ENCODE peak calls at places on chromosomes 2 and 18, in ten cellular contexts. Q is endodermal cell, B is HFF-Myc, N is glutamatergic neuron, L is esophagus squamous epithelium, P is GM06990, I is HCT116, C is progenitor cell of endocrine pancreas, F is thoracic aorta, E is upper lobe of left lung. U is an unnamed sample.

GRCh38 chr2:144370937-144371584 is 148.9 kb downstream of the ZEB2 start:
- DNase-seq in Q (no peak), B (no peak), N (no peak), L (no peak), P (no peak), I (no peak), C (no peak), F (no peak), E (no peak), U (no peak)

GRCh38 chr18:49238433-49239042 is 221.9 kb downstream of the DYM start:
- DNase-seq in Q (peak; percentile 60), B (no peak), N (peak; percentile 27), L (no peak), P (no peak), I (peak; percentile 13), C (no peak), F (no peak), E (no peak), U (no peak)

GRCh38 chr2:165833156-165833555 is 39.1 kb upstream of the GALNT3 start:
- DNase-seq in Q (no peak), B (no peak), N (no peak), L (no peak), P (no peak), I (no peak), C (no peak), F (no peak), E (no peak), U (no peak)

GRCh38 chr18:34648269-34648668 is 61.8 kb upstream of the DTNA start:
- DNase-seq in Q (no peak), B (no peak), N (no peak), L (no peak), P (no peak), I (no peak), C (no peak), F (no peak), E (no peak), U (no peak)

GRCh38 chr2:10444463-10444862 is 3.7 kb downstream of the ODC1 start:
- DNase-seq in Q (no peak), B (no peak), N (no peak), L (no peak), P (no peak), I (no peak), C (no peak), F (no peak), E (no peak), U (no peak)

GRCh38 chr2:222747526-222748160 is 76.2 kb downstream of the MOGAT1 start:
- DNase-seq in Q (no peak), B (no peak), N (no peak), L (no peak), P (peak; percentile 36), I (no peak), C (no peak), F (no peak), E (no peak), U (no peak)

GRCh38 chr2:55425449-55425848 is 5.8 kb upstream of the CCDC88A start:
- DNase-seq in Q (no peak), B (no peak), N (no peak), L (no peak), P (no peak), I (no peak), C (no peak), F (no peak), E (peak; percentile 34), U (no peak)

GRCh38 chr18:54357082-54357659 is 487 bp downstream of the STARD6 start:
- DNase-seq in Q (no peak), B (peak; percentile 2), N (no peak), L (no peak), P (no peak), I (no peak), C (no peak), F (no peak), E (no peak), U (no peak)

GRCh38 chr18:37617623-37618022 is 52.0 kb upstream of the CELF4 start:
- DNase-seq in Q (peak; percentile 60), B (no peak), N (no peak), L (no peak), P (no peak), I (no peak), C (no peak), F (no peak), E (no peak), U (no peak)

GRCh38 chr2:14424478-14425390 is 207.8 kb upstream of the LRATD1 start:
- DNase-seq in Q (no peak), B (no peak), N (no peak), L (no peak), P (no peak), I (no peak), C (no peak), F (no peak), E (no peak), U (no peak)
- TF ChIP-seq CTCF in Q (no peak), B (no peak), N (no peak), L (no peak), P (no peak), I (no peak), C (no peak), F (no peak), E (no peak), U (no peak)

DNA sequence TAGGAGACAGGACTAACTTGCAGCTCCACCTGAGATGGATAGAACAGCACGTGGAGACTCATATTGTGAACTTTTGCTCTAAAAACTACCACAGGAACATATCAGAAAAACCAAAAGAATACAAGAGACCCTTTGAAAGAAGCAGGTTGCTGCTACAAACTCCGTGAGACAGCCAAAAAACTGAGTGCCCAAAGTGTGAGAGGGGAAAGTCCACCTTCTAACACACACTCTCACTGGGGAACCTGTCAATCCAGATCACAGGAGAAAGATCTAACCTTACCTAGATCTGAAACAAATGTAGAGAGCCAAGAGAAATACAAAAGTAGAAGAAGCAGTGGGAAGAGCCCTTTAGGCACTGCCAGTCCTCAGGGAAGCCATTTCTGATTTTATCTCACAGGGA is 46.3 kb upstream of the SPOPL start:
- DNase-seq in Q (no peak), B (no peak), N (no peak), L (no peak), P (no peak), I (no peak), C (no peak), F (no peak), E (no peak), U (no peak)
- TF ChIP-seq CTCF in Q (no peak), B (no peak), N (no peak), L (no peak), P (no peak), I (no peak), C (no peak), F (no peak), E (no peak), U (no peak)

DNA sequence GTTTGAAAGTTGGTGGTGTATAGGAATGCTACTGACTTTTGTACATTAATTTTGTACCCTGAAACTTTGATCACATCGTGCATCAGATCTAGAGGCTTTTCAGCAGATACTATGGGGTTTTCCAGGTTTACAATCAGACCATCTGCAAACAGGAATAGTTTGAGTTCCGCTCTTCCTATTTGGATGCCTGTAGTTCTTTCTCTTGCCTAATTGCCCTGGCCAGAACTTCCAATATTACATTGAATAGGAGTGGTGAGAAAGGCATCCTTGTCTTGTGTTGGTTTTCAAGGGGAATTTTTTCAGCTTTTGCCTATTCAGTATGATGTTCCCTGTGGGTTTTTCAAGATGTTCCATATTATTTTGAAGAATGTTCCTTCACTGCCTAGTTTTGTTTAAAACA is 633.5 kb downstream of the KCNJ3 start:
- DNase-seq in Q (no peak), B (no peak), N (no peak), L (no peak), P (no peak), I (no peak), C (no peak), F (no peak), E (no peak), U (no peak)
- TF ChIP-seq CTCF in Q (no peak), B (no peak), N (no peak), L (no peak), P (no peak), I (no peak), C (no peak), F (no peak), E (no peak), U (no peak)

GRCh38 chr2:16774980-16775963 is 109.6 kb upstream of the CYRIA start:
- DNase-seq in Q (peak; percentile 80), B (no peak), N (peak; percentile 51), L (no peak), P (no peak), I (no peak), C (peak; percentile 14), F (no peak), E (no peak), U (no peak)
- TF ChIP-seq CTCF in Q (peak; percentile 81), B (no peak), N (peak; percentile 11), L (no peak), P (no peak), I (no peak), C (peak; percentile 72), F (no peak), E (no peak), U (no peak)

GRCh38 chr2:8312861-8313768 is 368.7 kb upstream of the ID2 start:
- DNase-seq in Q (peak; percentile 63), B (no peak), N (no peak), L (no peak), P (peak; percentile 81), I (peak; percentile 47), C (no peak), F (no peak), E (no peak), U (no peak)
- TF ChIP-seq CTCF in Q (no peak), B (no peak), N (no peak), L (no peak), P (no peak), I (no peak), C (no peak), F (no peak), E (no peak), U (no peak)

GRCh38 chr2:20050712-20051517 is 513 bp downstream of the LAPTM4A start:
- DNase-seq in Q (peak; percentile 87), B (peak; percentile 48), N (peak; percentile 40), L (no peak), P (no peak), I (no peak), C (peak; percentile 24), F (no peak), E (peak; percentile 66), U (no peak)
- TF ChIP-seq CTCF in Q (peak; percentile 33), B (no peak), N (no peak), L (no peak), P (peak; percentile 50), I (no peak), C (peak; percentile 16), F (no peak), E (no peak), U (no peak)

GRCh38 chr2:14774569-14774968 is 142.1 kb downstream of the LRATD1 start:
- DNase-seq in Q (no peak), B (no peak), N (no peak), L (no peak), P (no peak), I (no peak), C (no peak), F (no peak), E (no peak), U (no peak)
- TF ChIP-seq CTCF in Q (no peak), B (no peak), N (no peak), L (no peak), P (no peak), I (no peak), C (no peak), F (no peak), E (no peak), U (no peak)